ENCODE peak calls at places on chromosomes 4 and X, in ten cellular contexts. One of them, this sample, is unnamed.

GRCh38 chr4:38582445-38582844 is 81.6 kb upstream of the KLF3 start:
- DNase-seq in HEK293T: no peak
- DNase-seq in cardiac fibroblast: no peak
- DNase-seq in aorta: no peak
- DNase-seq in T-cell: no peak
- DNase-seq in ovary: no peak
- DNase-seq in activated CD8-positive, alpha-beta memory T cell treated with anti-CD3 and anti-CD28 coated beads, Interleukin-2, amount 50 U/mL, for 48 hours: no peak
- DNase-seq in activated gamma-delta T cell treated with Interleukin-2 at 50 U/mL for 16 hours: no peak
- DNase-seq in mucosa of descending colon: no peak
- DNase-seq in fibroblast of mammary gland: no peak
- DNase-seq in this sample: no peak

GRCh38 chrX:49171752-49172279 is at the start of gene PLP2:
- DNase-seq in T-cell: no peak
- DNase-seq in activated gamma-delta T cell treated with Interleukin-2 at 50 U/mL for 16 hours: peak
- DNase-seq in mucosa of descending colon: peak
- DNase-seq in activated CD8-positive, alpha-beta memory T cell treated with anti-CD3 and anti-CD28 coated beads, Interleukin-2, amount 50 U/mL, for 48 hours: peak
- DNase-seq in aorta: peak
- DNase-seq in ovary: peak
- DNase-seq in cardiac fibroblast: peak
- DNase-seq in HEK293T: no peak
- DNase-seq in fibroblast of mammary gland: peak
- DNase-seq in this sample: no peak

GRCh38 chr4:76267811-76268210 is 16.3 kb downstream of the FAM47E start:
- DNase-seq in aorta: no peak
- DNase-seq in activated CD8-positive, alpha-beta memory T cell treated with anti-CD3 and anti-CD28 coated beads, Interleukin-2, amount 50 U/mL, for 48 hours: no peak
- DNase-seq in cardiac fibroblast: no peak
- DNase-seq in mucosa of descending colon: no peak
- DNase-seq in T-cell: no peak
- DNase-seq in fibroblast of mammary gland: no peak
- DNase-seq in ovary: no peak
- DNase-seq in activated gamma-delta T cell treated with Interleukin-2 at 50 U/mL for 16 hours: no peak
- DNase-seq in HEK293T: no peak
- DNase-seq in this sample: no peak

GRCh38 chrX:151004085-151004484 is 20.9 kb downstream of the HMGB3 start:
- DNase-seq in fibroblast of mammary gland: peak
- DNase-seq in mucosa of descending colon: no peak
- DNase-seq in HEK293T: no peak
- DNase-seq in activated CD8-positive, alpha-beta memory T cell treated with anti-CD3 and anti-CD28 coated beads, Interleukin-2, amount 50 U/mL, for 48 hours: no peak
- DNase-seq in cardiac fibroblast: peak
- DNase-seq in activated gamma-delta T cell treated with Interleukin-2 at 50 U/mL for 16 hours: no peak
- DNase-seq in aorta: no peak
- DNase-seq in T-cell: no peak
- DNase-seq in ovary: no peak
- DNase-seq in this sample: peak

GRCh38 chr4:17681921-17682566 is 67.6 kb downstream of the MED28 start:
- DNase-seq in T-cell: no peak
- DNase-seq in activated CD8-positive, alpha-beta memory T cell treated with anti-CD3 and anti-CD28 coated beads, Interleukin-2, amount 50 U/mL, for 48 hours: no peak
- DNase-seq in cardiac fibroblast: no peak
- DNase-seq in mucosa of descending colon: no peak
- DNase-seq in activated gamma-delta T cell treated with Interleukin-2 at 50 U/mL for 16 hours: no peak
- DNase-seq in aorta: no peak
- DNase-seq in fibroblast of mammary gland: no peak
- DNase-seq in HEK293T: no peak
- DNase-seq in ovary: no peak
- DNase-seq in this sample: no peak

GRCh38 chr4:120658772-120659171 is 263.8 kb downstream of the PRDM5 start:
- DNase-seq in fibroblast of mammary gland: no peak
- DNase-seq in ovary: no peak
- DNase-seq in activated CD8-positive, alpha-beta memory T cell treated with anti-CD3 and anti-CD28 coated beads, Interleukin-2, amount 50 U/mL, for 48 hours: no peak
- DNase-seq in activated gamma-delta T cell treated with Interleukin-2 at 50 U/mL for 16 hours: no peak
- DNase-seq in aorta: no peak
- DNase-seq in T-cell: no peak
- DNase-seq in cardiac fibroblast: no peak
- DNase-seq in mucosa of descending colon: no peak
- DNase-seq in HEK293T: no peak
- DNase-seq in this sample: no peak

GRCh38 chrX:69535661-69536060 is 31.5 kb downstream of the NALF2 start:
- DNase-seq in mucosa of descending colon: no peak
- DNase-seq in activated CD8-positive, alpha-beta memory T cell treated with anti-CD3 and anti-CD28 coated beads, Interleukin-2, amount 50 U/mL, for 48 hours: no peak
- DNase-seq in cardiac fibroblast: no peak
- DNase-seq in ovary: no peak
- DNase-seq in HEK293T: no peak
- DNase-seq in fibroblast of mammary gland: no peak
- DNase-seq in activated gamma-delta T cell treated with Interleukin-2 at 50 U/mL for 16 hours: no peak
- DNase-seq in T-cell: no peak
- DNase-seq in aorta: no peak
- DNase-seq in this sample: no peak

GRCh38 chrX:149652232-149652981 is 20.8 kb upstream of the TMEM185A start:
- DNase-seq in T-cell: no peak
- DNase-seq in cardiac fibroblast: no peak
- DNase-seq in mucosa of descending colon: no peak
- DNase-seq in ovary: no peak
- DNase-seq in activated CD8-positive, alpha-beta memory T cell treated with anti-CD3 and anti-CD28 coated beads, Interleukin-2, amount 50 U/mL, for 48 hours: no peak
- DNase-seq in HEK293T: no peak
- DNase-seq in aorta: no peak
- DNase-seq in activated gamma-delta T cell treated with Interleukin-2 at 50 U/mL for 16 hours: no peak
- DNase-seq in fibroblast of mammary gland: no peak
- DNase-seq in this sample: no peak

GRCh38 chrX:120839506-120839905 is 36.2 kb downstream of the CT47B1 start:
- DNase-seq in mucosa of descending colon: no peak
- DNase-seq in cardiac fibroblast: peak
- DNase-seq in activated gamma-delta T cell treated with Interleukin-2 at 50 U/mL for 16 hours: no peak
- DNase-seq in T-cell: no peak
- DNase-seq in aorta: no peak
- DNase-seq in HEK293T: no peak
- DNase-seq in activated CD8-positive, alpha-beta memory T cell treated with anti-CD3 and anti-CD28 coated beads, Interleukin-2, amount 50 U/mL, for 48 hours: no peak
- DNase-seq in fibroblast of mammary gland: peak
- DNase-seq in ovary: no peak
- DNase-seq in this sample: no peak

GRCh38 chrX:25873196-25873595 is 264.9 kb upstream of the MAGEB18 start:
- DNase-seq in ovary: no peak
- DNase-seq in activated gamma-delta T cell treated with Interleukin-2 at 50 U/mL for 16 hours: no peak
- DNase-seq in mucosa of descending colon: no peak
- DNase-seq in T-cell: no peak
- DNase-seq in cardiac fibroblast: peak
- DNase-seq in fibroblast of mammary gland: peak
- DNase-seq in activated CD8-positive, alpha-beta memory T cell treated with anti-CD3 and anti-CD28 coated beads, Interleukin-2, amount 50 U/mL, for 48 hours: no peak
- DNase-seq in aorta: no peak
- DNase-seq in HEK293T: no peak
- DNase-seq in this sample: no peak

GRCh38 chrX:41692162-41692749 is 3.5 kb downstream of the GPR34 start:
- DNase-seq in aorta: no peak
- DNase-seq in mucosa of descending colon: no peak
- DNase-seq in activated CD8-positive, alpha-beta memory T cell treated with anti-CD3 and anti-CD28 coated beads, Interleukin-2, amount 50 U/mL, for 48 hours: no peak
- DNase-seq in activated gamma-delta T cell treated with Interleukin-2 at 50 U/mL for 16 hours: no peak
- DNase-seq in T-cell: no peak
- DNase-seq in fibroblast of mammary gland: peak
- DNase-seq in cardiac fibroblast: peak
- DNase-seq in ovary: no peak
- DNase-seq in HEK293T: no peak
- DNase-seq in this sample: no peak

GRCh38 chrX:103250977-103251376 is 4.0 kb downstream of the TCEAL8 start:
- DNase-seq in HEK293T: no peak
- DNase-seq in T-cell: no peak
- DNase-seq in aorta: no peak
- DNase-seq in cardiac fibroblast: no peak
- DNase-seq in activated gamma-delta T cell treated with Interleukin-2 at 50 U/mL for 16 hours: no peak
- DNase-seq in fibroblast of mammary gland: no peak
- DNase-seq in mucosa of descending colon: no peak
- DNase-seq in activated CD8-positive, alpha-beta memory T cell treated with anti-CD3 and anti-CD28 coated beads, Interleukin-2, amount 50 U/mL, for 48 hours: no peak
- DNase-seq in ovary: no peak
- DNase-seq in this sample: no peak

GRCh38 chr4:74109116-74109791 is 10.3 kb upstream of the CXCL2 start:
- DNase-seq in HEK293T: no peak
- DNase-seq in T-cell: no peak
- DNase-seq in mucosa of descending colon: no peak
- DNase-seq in activated gamma-delta T cell treated with Interleukin-2 at 50 U/mL for 16 hours: no peak
- DNase-seq in cardiac fibroblast: peak
- DNase-seq in ovary: no peak
- DNase-seq in activated CD8-positive, alpha-beta memory T cell treated with anti-CD3 and anti-CD28 coated beads, Interleukin-2, amount 50 U/mL, for 48 hours: no peak
- DNase-seq in aorta: peak
- DNase-seq in fibroblast of mammary gland: peak
- DNase-seq in this sample: no peak

GRCh38 chr4:47084795-47085194 is 53.4 kb downstream of the GABRB1 start:
- DNase-seq in mucosa of descending colon: no peak
- DNase-seq in ovary: no peak
- DNase-seq in fibroblast of mammary gland: no peak
- DNase-seq in cardiac fibroblast: no peak
- DNase-seq in activated gamma-delta T cell treated with Interleukin-2 at 50 U/mL for 16 hours: no peak
- DNase-seq in HEK293T: no peak
- DNase-seq in T-cell: no peak
- DNase-seq in aorta: no peak
- DNase-seq in activated CD8-positive, alpha-beta memory T cell treated with anti-CD3 and anti-CD28 coated beads, Interleukin-2, amount 50 U/mL, for 48 hours: no peak
- DNase-seq in this sample: no peak

GRCh38 chrX:20362268-20363002 is 95.7 kb upstream of the RPS6KA3 start:
- DNase-seq in T-cell: no peak
- DNase-seq in aorta: no peak
- DNase-seq in HEK293T: peak
- DNase-seq in activated CD8-positive, alpha-beta memory T cell treated with anti-CD3 and anti-CD28 coated beads, Interleukin-2, amount 50 U/mL, for 48 hours: no peak
- DNase-seq in cardiac fibroblast: peak
- DNase-seq in mucosa of descending colon: no peak
- DNase-seq in ovary: no peak
- DNase-seq in activated gamma-delta T cell treated with Interleukin-2 at 50 U/mL for 16 hours: no peak
- DNase-seq in fibroblast of mammary gland: peak
- DNase-seq in this sample: no peak

GRCh38 chr4:28832445-28832844 is 1887.7 kb upstream of the PCDH7 start:
- DNase-seq in activated gamma-delta T cell treated with Interleukin-2 at 50 U/mL for 16 hours: no peak
- DNase-seq in ovary: no peak
- DNase-seq in T-cell: no peak
- DNase-seq in mucosa of descending colon: no peak
- DNase-seq in aorta: no peak
- DNase-seq in HEK293T: no peak
- DNase-seq in fibroblast of mammary gland: no peak
- DNase-seq in cardiac fibroblast: no peak
- DNase-seq in activated CD8-positive, alpha-beta memory T cell treated with anti-CD3 and anti-CD28 coated beads, Interleukin-2, amount 50 U/mL, for 48 hours: no peak
- DNase-seq in this sample: no peak

GRCh38 chrX:51860679-51861078 is 32.7 kb upstream of the MAGED1 start:
- DNase-seq in aorta: no peak
- DNase-seq in activated gamma-delta T cell treated with Interleukin-2 at 50 U/mL for 16 hours: peak
- DNase-seq in fibroblast of mammary gland: peak
- DNase-seq in activated CD8-positive, alpha-beta memory T cell treated with anti-CD3 and anti-CD28 coated beads, Interleukin-2, amount 50 U/mL, for 48 hours: no peak
- DNase-seq in T-cell: no peak
- DNase-seq in HEK293T: peak
- DNase-seq in cardiac fibroblast: peak
- DNase-seq in mucosa of descending colon: no peak
- DNase-seq in ovary: no peak
- DNase-seq in this sample: peak

GRCh38 chr4:2827874-2828751 is 15.5 kb upstream of the ADD1 start:
- DNase-seq in ovary: peak
- DNase-seq in aorta: peak
- DNase-seq in HEK293T: no peak
- DNase-seq in mucosa of descending colon: peak
- DNase-seq in cardiac fibroblast: no peak
- DNase-seq in T-cell: no peak
- DNase-seq in activated CD8-positive, alpha-beta memory T cell treated with anti-CD3 and anti-CD28 coated beads, Interleukin-2, amount 50 U/mL, for 48 hours: no peak
- DNase-seq in activated gamma-delta T cell treated with Interleukin-2 at 50 U/mL for 16 hours: no peak
- DNase-seq in fibroblast of mammary gland: no peak
- DNase-seq in this sample: no peak

GRCh38 chr4:71243434-71243833 is 95.4 kb upstream of the SLC4A4 start:
- DNase-seq in mucosa of descending colon: no peak
- DNase-seq in ovary: no peak
- DNase-seq in T-cell: no peak
- DNase-seq in aorta: no peak
- DNase-seq in activated gamma-delta T cell treated with Interleukin-2 at 50 U/mL for 16 hours: no peak
- DNase-seq in activated CD8-positive, alpha-beta memory T cell treated with anti-CD3 and anti-CD28 coated beads, Interleukin-2, amount 50 U/mL, for 48 hours: no peak
- DNase-seq in HEK293T: no peak
- DNase-seq in fibroblast of mammary gland: no peak
- DNase-seq in cardiac fibroblast: no peak
- DNase-seq in this sample: peak

GRCh38 chr4:5809216-5809776 is 83.6 kb downstream of the CRMP1 start:
- DNase-seq in mucosa of descending colon: no peak
- DNase-seq in fibroblast of mammary gland: no peak
- DNase-seq in HEK293T: no peak
- DNase-seq in activated CD8-positive, alpha-beta memory T cell treated with anti-CD3 and anti-CD28 coated beads, Interleukin-2, amount 50 U/mL, for 48 hours: no peak
- DNase-seq in activated gamma-delta T cell treated with Interleukin-2 at 50 U/mL for 16 hours: no peak
- DNase-seq in ovary: no peak
- DNase-seq in T-cell: no peak
- DNase-seq in cardiac fibroblast: no peak
- DNase-seq in aorta: no peak
- DNase-seq in this sample: no peak

GRCh38 chrX:107677501-107677901 is 49.2 kb downstream of the PRPS1 start:
- DNase-seq in HEK293T: no peak
- DNase-seq in fibroblast of mammary gland: peak
- DNase-seq in cardiac fibroblast: peak
- DNase-seq in ovary: no peak
- DNase-seq in mucosa of descending colon: no peak
- DNase-seq in T-cell: no peak
- DNase-seq in activated gamma-delta T cell treated with Interleukin-2 at 50 U/mL for 16 hours: no peak
- DNase-seq in activated CD8-positive, alpha-beta memory T cell treated with anti-CD3 and anti-CD28 coated beads, Interleukin-2, amount 50 U/mL, for 48 hours: no peak
- DNase-seq in aorta: no peak
- DNase-seq in this sample: no peak

GRCh38 chrX:21658746-21659145 is 616 bp upstream of the KLHL34 start:
- DNase-seq in HEK293T: no peak
- DNase-seq in T-cell: no peak
- DNase-seq in aorta: no peak
- DNase-seq in cardiac fibroblast: no peak
- DNase-seq in fibroblast of mammary gland: no peak
- DNase-seq in ovary: no peak
- DNase-seq in activated gamma-delta T cell treated with Interleukin-2 at 50 U/mL for 16 hours: no peak
- DNase-seq in mucosa of descending colon: peak
- DNase-seq in activated CD8-positive, alpha-beta memory T cell treated with anti-CD3 and anti-CD28 coated beads, Interleukin-2, amount 50 U/mL, for 48 hours: no peak
- DNase-seq in this sample: no peak

GRCh38 chr4:89056953-89057398 is at the start of gene FAM13A:
- DNase-seq in cardiac fibroblast: peak
- DNase-seq in activated CD8-positive, alpha-beta memory T cell treated with anti-CD3 and anti-CD28 coated beads, Interleukin-2, amount 50 U/mL, for 48 hours: no peak
- DNase-seq in HEK293T: peak
- DNase-seq in mucosa of descending colon: peak
- DNase-seq in T-cell: no peak
- DNase-seq in ovary: peak
- DNase-seq in fibroblast of mammary gland: peak
- DNase-seq in aorta: peak
- DNase-seq in activated gamma-delta T cell treated with Interleukin-2 at 50 U/mL for 16 hours: no peak
- DNase-seq in this sample: peak